ENCODE peak calls at places on chromosomes 6 and 20, in five cellular contexts. V, P, Q, G and F are unnamed samples.
A peak's percentile ranks its signal among the peaks of the same experiment; 100 is the strongest.

GRCh38 chr20:63248835-63249591 is 5.2 kb downstream of the NKAIN4 start:
- DNase-seq in Q (no peak), P (no peak), V (no peak), G (no peak), F (no peak)

GRCh38 chr6:84141506-84141905 is 85.9 kb downstream of the CEP162 start:
- DNase-seq in V (no peak), Q (no peak), G (no peak), P (no peak), F (no peak)

GRCh38 chr6:5754904-5755303 is 251.8 kb downstream of the NRN1 start:
- DNase-seq in V (no peak), Q (no peak), G (no peak), P (no peak), F (no peak)

GRCh38 chr6:10720229-10720959 is 2.5 kb upstream of the TMEM14C start:
- DNase-seq in G (peak; percentile 24), V (no peak), P (peak; percentile 55), Q (peak; percentile 45), F (peak; percentile 64)

GRCh38 chr6:68756454-68757375 is 121.6 kb downstream of the ADGRB3 start:
- DNase-seq in G (no peak), Q (no peak), P (no peak), V (no peak), F (no peak)

GRCh38 chr20:46713957-46714834 is 4.7 kb downstream of the SLC2A10 start:
- DNase-seq in V (no peak), G (no peak), Q (no peak), P (no peak), F (no peak)

GRCh38 chr6:43129434-43130194 is 41.5 kb upstream of the SRF start:
- DNase-seq in V (peak; percentile 76), G (peak; percentile 43), Q (no peak), P (no peak), F (no peak)

GRCh38 chr20:49340161-49340966 is 62.5 kb upstream of the ZNFX1 start:
- DNase-seq in G (no peak), P (no peak), V (no peak), Q (peak; percentile 45), F (no peak)

GRCh38 chr6:17281497-17282481 is 628 bp downstream of the RBM24 start:
- DNase-seq in Q (no peak), P (no peak), G (peak; percentile 18), V (peak; percentile 66), F (peak; percentile 60)

GRCh38 chr6:99603421-99604160 is 3.0 kb upstream of the PRDM13 start:
- DNase-seq in Q (no peak), P (no peak), G (no peak), V (peak; percentile 38), F (no peak)

GRCh38 chr6:109490708-109491107 is 7.7 kb upstream of the ZBTB24 start:
- DNase-seq in G (no peak), V (no peak), P (no peak), Q (no peak), F (no peak)